ENCODE peak calls at places on chromosomes 11 and 22, in seven cellular contexts. Y, N, X, P, D, H and U are unnamed samples. For H3K36me3, the result is how much of the 10 kb centered on the place peaks cover.

GRCh38 chr11:134341805-134342571 is 10.2 kb downstream of the GLB1L2 start:
- DNase-seq in Y (no peak), N (no peak), X (no peak), P (no peak), D (no peak), H (no peak), U (no peak)

GRCh38 chr22:46042786-46043185 is 65.8 kb upstream of the WNT7B start:
- DNase-seq in Y (no peak), N (no peak), X (peak), P (peak), D (peak), H (peak), U (no peak)

GRCh38 chr11:103737791-103738190 is 298.6 kb upstream of the DDI1 start:
- DNase-seq in Y (no peak), N (no peak), X (no peak), P (no peak), D (no peak), H (no peak), U (no peak)

GRCh38 chr11:95318459-95318858 is 87.5 kb upstream of the SESN3 start:
- DNase-seq in Y (no peak), N (no peak), X (no peak), P (no peak), D (no peak), H (no peak), U (no peak)

GRCh38 chr22:38955926-38956325 is 1.5 kb upstream of the APOBEC3A start:
- DNase-seq in Y (no peak), N (no peak), X (no peak), P (no peak), D (no peak), H (no peak), U (no peak)

GRCh38 chr11:19077965-19078364 is 17.4 kb upstream of the MRGPRX2 start:
- DNase-seq in Y (no peak), N (no peak), X (no peak), P (no peak), D (no peak), H (no peak), U (no peak)

GRCh38 chr11:44270403-44271192 is 39.3 kb downstream of the ALX4 start:
- DNase-seq in Y (no peak), N (no peak), X (no peak), P (no peak), D (peak), H (no peak), U (no peak)

GRCh38 chr11:44604171-44604581 is 38.7 kb downstream of the CD82 start:
- DNase-seq in Y (no peak), N (no peak), X (no peak), P (peak), D (no peak), H (no peak), U (peak)

GRCh38 chr22:36538529-36538928 is 9.6 kb upstream of the EIF3D start:
- DNase-seq in Y (no peak), N (no peak), X (no peak), P (no peak), D (no peak), H (no peak), U (no peak)

GRCh38 chr22:20509344-20510047 is 2.1 kb downstream of the MED15 start:
- DNase-seq in Y (peak), N (no peak), X (peak), P (peak), D (peak), H (peak), U (peak)

GRCh38 chr11:68012044-68012842 is 2.1 kb downstream of the ALDH3B1 start:
- DNase-seq in Y (no peak), N (no peak), X (no peak), P (no peak), D (peak), H (no peak), U (no peak)

GRCh38 chr11:64763804-64764611 is 4.2 kb upstream of the PYGM start:
- DNase-seq in Y (peak), N (no peak), X (peak), P (no peak), D (no peak), H (no peak), U (no peak)

GRCh38 chr22:24428751-24429410 is 1.5 kb downstream of the ADORA2A start:
- DNase-seq in Y (no peak), N (no peak), X (no peak), P (no peak), D (no peak), H (no peak), U (no peak)

GRCh38 chr11:122900803-122901202 is 18.2 kb downstream of the JHY start:
- DNase-seq in Y (no peak), N (no peak), X (no peak), P (peak), D (no peak), H (no peak), U (no peak)

GRCh38 chr22:20022231-20023069 is 1.5 kb downstream of the TANGO2 start:
- DNase-seq in Y (no peak), N (no peak), X (no peak), P (no peak), D (no peak), H (no peak), U (no peak)

GRCh38 chr11:15707971-15708370 is 593.2 kb downstream of the INSC start:
- DNase-seq in Y (peak), N (no peak), X (peak), P (peak), D (no peak), H (no peak), U (peak)

GRCh38 chr11:69302447-69302846 is 8.5 kb downstream of the MYEOV start:
- DNase-seq in Y (no peak), N (no peak), X (no peak), P (no peak), D (no peak), H (no peak), U (no peak)

GRCh38 chr11:67546852-67547251 is 23.6 kb upstream of the CABP2 start:
- DNase-seq in Y (no peak), N (no peak), X (no peak), P (no peak), D (no peak), H (no peak), U (no peak)

GRCh38 chr22:24133187-24133965 is 47.9 kb upstream of the SUSD2 start:
- DNase-seq in Y (no peak), N (no peak), X (no peak), P (peak), D (no peak), H (peak), U (no peak)

GRCh38 chr11:117232022-117232878 is at the start of the genes PCSK7 and RNF214:
- DNase-seq in Y (peak), N (no peak), X (peak), P (peak), D (peak), H (peak), U (peak)

GRCh38 chr11:96293583-96293982 is 49.4 kb downstream of the MAML2 start:
- DNase-seq in Y (no peak), N (no peak), X (no peak), P (no peak), D (no peak), H (no peak), U (no peak)

GRCh38 chr11:79439430-79439892 is 1.4 kb downstream of the TENM4 start:
- DNase-seq in Y (peak), N (no peak), X (no peak), P (peak), D (no peak), H (no peak), U (peak)

DNA sequence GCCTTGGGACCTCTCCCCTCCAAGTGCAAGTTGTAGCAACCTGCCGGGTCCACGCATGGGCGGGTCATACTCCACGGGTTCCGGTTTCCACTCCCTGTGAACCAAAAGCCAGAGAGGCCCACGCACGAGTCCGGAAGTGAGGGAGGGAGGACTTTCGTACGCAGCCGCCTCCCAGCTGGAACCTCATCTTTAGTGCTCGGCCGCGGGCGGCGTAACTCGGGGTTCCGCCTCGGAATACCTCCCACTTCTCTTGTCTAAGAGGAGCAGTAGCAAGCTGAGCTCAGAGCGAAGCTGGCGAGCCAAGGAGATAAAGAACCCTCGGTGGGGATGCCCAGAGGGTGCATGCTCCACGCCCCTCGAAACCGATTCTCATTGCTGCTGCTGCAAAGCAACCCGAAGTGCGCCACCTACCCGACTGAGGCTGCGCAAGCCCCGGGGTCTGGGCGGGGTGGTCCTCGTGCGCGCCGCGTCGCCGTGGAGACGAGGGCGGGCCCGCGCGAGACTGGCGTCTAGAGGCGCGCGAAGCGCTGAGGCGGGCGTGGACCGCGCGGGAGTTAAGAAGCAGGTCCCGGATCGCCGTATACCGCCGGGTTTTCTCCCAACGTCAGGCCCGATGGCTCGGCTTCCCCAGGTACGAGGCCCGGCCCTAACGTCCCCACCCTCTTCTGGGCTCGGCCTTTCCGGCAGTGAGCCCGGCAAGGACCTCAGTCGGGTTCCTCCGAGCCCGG is at the start of gene SFI1:
- DNase-seq in Y (peak), N (peak), X (peak), P (peak), D (peak), H (peak), U (peak)
- TF ChIP-seq CTCF in Y (peak), N (no peak), X (peak), P (peak), D (no peak), H (peak), U (no peak)

GRCh38 chr11:10777806-10778205 is 26.8 kb downstream of the CTR9 start:
- DNase-seq in Y (no peak), N (no peak), X (no peak), P (peak), D (no peak), H (no peak), U (no peak)
- H3K36me3 ChIP-seq in Y (half or more), N (half or more), X (half or more), P (under half), D (half or more), H (under half), U (under half)

GRCh38 chr11:75733346-75734107 is 15.9 kb downstream of the MOGAT2 start:
- DNase-seq in Y (no peak), N (no peak), X (peak), P (no peak), D (peak), H (no peak), U (peak)
- TF ChIP-seq POLR2A in Y (no peak), N (no peak), X (no peak), P (no peak), D (no peak), H (no peak), U (no peak)

DNA sequence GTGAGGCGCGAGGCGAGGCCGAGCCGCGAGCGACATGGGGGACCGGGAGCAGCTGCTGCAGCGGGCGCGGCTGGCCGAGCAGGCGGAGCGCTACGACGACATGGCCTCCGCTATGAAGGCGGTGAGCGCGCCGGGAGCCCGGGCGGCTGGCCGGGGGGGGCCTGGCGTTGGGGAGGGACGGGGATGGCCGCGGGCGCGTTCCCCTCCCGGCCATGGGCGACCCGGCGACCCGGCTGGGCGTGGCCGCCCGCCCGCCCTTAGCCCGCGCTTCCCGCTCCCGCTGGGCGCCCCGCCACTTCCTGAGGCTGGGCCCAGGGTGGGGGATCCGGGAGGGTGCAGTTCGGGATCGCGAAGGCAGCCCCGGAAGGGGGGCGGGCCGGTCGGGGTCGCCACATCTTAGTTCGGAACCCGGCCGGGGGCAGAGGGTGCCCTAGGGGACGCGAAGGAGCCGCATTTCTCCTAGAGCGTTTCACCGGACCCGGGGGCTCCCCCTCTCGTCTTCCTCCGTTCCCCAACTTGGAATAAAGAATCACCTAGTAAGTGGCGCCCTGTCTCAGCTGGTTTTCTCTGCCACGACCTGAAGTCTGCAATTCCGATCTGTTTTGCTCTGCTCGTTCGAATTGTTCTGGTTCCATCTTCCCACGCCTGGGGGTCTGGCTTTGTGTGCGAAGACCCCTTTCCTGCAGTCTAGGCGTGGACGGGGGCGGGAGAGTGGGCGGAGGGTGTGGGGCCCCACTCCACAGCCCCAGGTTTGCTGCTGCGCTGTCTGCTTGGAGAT is 554 bp downstream of the YWHAH start:
- DNase-seq in Y (no peak), N (no peak), X (peak), P (no peak), D (peak), H (peak), U (no peak)
- TF ChIP-seq CTCF in Y (no peak), N (no peak), X (no peak), P (peak), D (no peak), H (no peak), U (no peak)

GRCh38 chr11:3046190-3046589 is 11.0 kb downstream of the CARS1 start:
- DNase-seq in Y (no peak), N (no peak), X (no peak), P (no peak), D (no peak), H (no peak), U (no peak)
- H3K36me3 ChIP-seq in Y (under half), N (under half), X (under half), P (under half), D (under half), H (under half), U (under half)

GRCh38 chr22:25566812-25567211 is 2.3 kb downstream of the GRK3 start:
- DNase-seq in Y (no peak), N (no peak), X (no peak), P (no peak), D (no peak), H (no peak), U (no peak)

GRCh38 chr22:25567305-25567704 is 2.8 kb downstream of the GRK3 start:
- DNase-seq in Y (no peak), N (no peak), X (no peak), P (no peak), D (no peak), H (no peak), U (no peak)

GRCh38 chr22:25564979-25565677 is 653 bp downstream of the GRK3 start:
- DNase-seq in Y (peak), N (no peak), X (no peak), P (no peak), D (no peak), H (peak), U (peak)

GRCh38 chr22:25563757-25564319 is 637 bp upstream of the GRK3 start:
- DNase-seq in Y (peak), N (no peak), X (no peak), P (peak), D (no peak), H (no peak), U (peak)

GRCh38 chr22:25564320-25564978 is at the start of gene GRK3:
- DNase-seq in Y (peak), N (peak), X (peak), P (peak), D (peak), H (peak), U (peak)
- TF ChIP-seq POLR2A in Y (peak), N (peak), X (no peak), P (no peak), D (no peak), H (no peak), U (no peak)

DNA sequence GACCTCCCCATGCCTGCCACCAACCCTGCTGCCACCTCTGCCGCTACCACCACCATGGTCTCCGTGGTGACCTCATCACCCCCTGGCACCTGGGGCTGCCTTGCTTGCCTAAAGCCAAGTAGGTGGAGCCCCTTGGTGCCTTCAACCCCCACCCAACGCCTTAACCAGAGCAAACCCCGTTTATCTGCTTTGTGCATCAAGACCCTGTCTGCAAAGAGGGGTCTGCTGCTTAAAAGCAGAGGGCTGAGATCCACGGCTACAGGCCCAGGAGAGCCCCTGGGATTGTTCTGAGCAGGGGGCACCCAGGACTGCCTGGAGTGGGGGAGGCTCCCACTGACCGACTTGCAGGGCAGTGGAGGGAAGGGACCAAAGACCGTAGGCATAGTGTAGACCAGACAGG is 4.9 kb upstream of the PPIL2 start:
- DNase-seq in Y (no peak), N (no peak), X (no peak), P (no peak), D (no peak), H (no peak), U (no peak)
- TF ChIP-seq CTCF in Y (no peak), N (no peak), X (no peak), P (no peak), D (no peak), H (no peak), U (no peak)

GRCh38 chr11:47172740-47173139 is 3.9 kb downstream of the ARFGAP2 start:
- DNase-seq in Y (no peak), N (no peak), X (no peak), P (no peak), D (no peak), H (no peak), U (no peak)

GRCh38 chr11:47171057-47171838 is 5.4 kb downstream of the ARFGAP2 start:
- DNase-seq in Y (no peak), N (no peak), X (no peak), P (no peak), D (no peak), H (no peak), U (no peak)

GRCh38 chr11:47175746-47176327 is 842 bp downstream of the ARFGAP2 start:
- DNase-seq in Y (no peak), N (no peak), X (no peak), P (no peak), D (peak), H (no peak), U (no peak)

GRCh38 chr11:47176328-47177228 is at the start of gene ARFGAP2:
- DNase-seq in Y (peak), N (peak), X (peak), P (peak), D (peak), H (peak), U (peak)

DNA sequence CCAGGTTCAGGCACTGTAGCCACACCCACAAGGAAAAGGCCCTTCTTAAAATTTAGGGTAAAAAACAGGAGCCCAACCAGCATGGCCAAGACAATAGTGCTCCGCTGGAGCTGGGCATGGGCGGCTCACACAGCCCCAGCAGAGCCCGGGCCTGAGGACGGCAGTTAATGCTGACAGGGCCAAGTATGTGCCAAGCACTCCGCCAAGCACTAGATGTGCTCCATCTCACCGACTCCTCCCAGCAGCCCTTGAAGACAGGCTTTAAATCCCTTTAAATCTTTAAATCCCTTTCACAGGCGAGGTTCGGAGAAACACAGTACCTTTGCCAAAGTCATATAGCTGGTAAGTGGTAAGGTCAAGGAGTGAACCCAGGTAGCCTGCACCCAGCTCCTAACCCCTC is 4.8 kb downstream of the ARFGAP2 start:
- DNase-seq in Y (no peak), N (no peak), X (no peak), P (no peak), D (no peak), H (no peak), U (no peak)
- H3K36me3 ChIP-seq in Y (half or more), N (under half), X (half or more), P (half or more), D (half or more), H (under half), U (half or more)